ENCODE peak calls at places on chromosomes 3 and 15, in four cellular contexts. A is uterus, K is upper lobe of right lung, X is activated B cell treated with CpG ODN at 0.5 μM for 24 hours. U is an unnamed sample.

GRCh38 chr3:98962189-98962930 is 60.9 kb upstream of the DCBLD2 start:
- DNase-seq in X (no peak), A (no peak), K (no peak), U (no peak)

GRCh38 chr3:67635806-67636205 is 18.6 kb downstream of the SUCLG2 start:
- DNase-seq in K (no peak), X (no peak), A (no peak), U (no peak)

GRCh38 chr3:134369861-134370596 is 4.2 kb downstream of the AMOTL2 start:
- DNase-seq in K (peak), A (no peak), X (no peak), U (no peak)

GRCh38 chr3:48016336-48016973 is at the start of gene MAP4:
- DNase-seq in A (no peak), X (no peak), K (no peak), U (no peak)

GRCh38 chr15:41892621-41893421 is 1.0 kb downstream of the SPTBN5 start:
- DNase-seq in X (no peak), A (no peak), K (peak), U (no peak)

GRCh38 chr3:15339786-15340215 is 7.4 kb upstream of the SH3BP5 start:
- DNase-seq in X (no peak), A (no peak), K (no peak), U (no peak)

GRCh38 chr3:148158210-148158609 is 539.5 kb upstream of the AGTR1 start:
- DNase-seq in X (no peak), A (no peak), K (no peak), U (no peak)

GRCh38 chr3:11638669-11639402 is 4.9 kb downstream of the VGLL4 start:
- DNase-seq in A (no peak), X (no peak), K (no peak), U (no peak)

GRCh38 chr3:112459750-112460149 is 39.5 kb downstream of the BTLA start:
- DNase-seq in X (no peak), A (no peak), K (no peak), U (no peak)

GRCh38 chr3:52108302-52109232 is 45.7 kb downstream of the POC1A start:
- DNase-seq in X (no peak), A (peak), K (no peak), U (no peak)
- TF ChIP-seq CTCF in X (no peak), A (peak), K (peak), U (no peak)

GRCh38 chr15:95606551-95606950 is 723.9 kb upstream of the NR2F2 start:
- DNase-seq in A (no peak), K (no peak), X (no peak), U (no peak)
- TF ChIP-seq CTCF in A (no peak), K (no peak), X (no peak), U (no peak)

GRCh38 chr15:57503051-57503702 is 88.5 kb upstream of the MYZAP start:
- DNase-seq in K (no peak), X (no peak), A (no peak), U (no peak)
- TF ChIP-seq CTCF in K (peak), X (no peak), A (no peak), U (peak)

GRCh38 chr15:75844629-75845390 is 1.6 kb downstream of the UBE2Q2 start:
- DNase-seq in X (no peak), A (no peak), K (no peak), U (no peak)

GRCh38 chr15:75840659-75841058 is 2.6 kb upstream of the UBE2Q2 start:
- DNase-seq in X (no peak), A (peak), K (no peak), U (no peak)

GRCh38 chr15:75843618-75844610 is 667 bp downstream of the UBE2Q2 start:
- DNase-seq in K (peak), A (peak), X (peak), U (peak)

GRCh38 chr15:75842722-75843617 is at the start of gene UBE2Q2:
- DNase-seq in X (peak), K (peak), A (peak), U (peak)
- TF ChIP-seq CTCF in X (no peak), K (no peak), A (no peak), U (no peak)

DNA sequence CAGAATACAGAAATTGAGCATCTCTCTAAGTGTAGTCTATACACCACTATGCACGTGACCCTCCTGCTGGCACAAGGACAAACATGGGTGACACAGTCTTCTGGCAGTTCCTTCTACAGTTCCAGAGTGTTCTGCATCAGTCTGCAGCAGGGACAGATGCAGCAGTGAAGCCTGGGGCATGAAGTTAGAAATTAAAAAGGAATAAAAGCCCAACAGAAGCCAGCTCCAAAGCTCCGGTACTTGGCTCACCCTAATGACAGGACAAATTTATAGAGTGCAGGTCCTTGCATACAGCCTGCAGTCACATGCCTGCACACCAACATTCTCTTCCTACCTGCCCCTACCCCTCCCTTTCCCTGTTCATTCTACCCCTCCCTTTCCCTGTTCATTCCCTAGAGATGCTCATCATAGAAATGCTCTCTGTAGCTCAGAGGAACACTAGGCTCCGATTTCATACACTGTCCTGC is 15.0 kb downstream of the UACA start:
- DNase-seq in K (no peak), X (no peak), A (peak), U (no peak)
- TF ChIP-seq CTCF in K (no peak), X (no peak), A (no peak), U (no peak)

GRCh38 chr15:39887211-39887610 is 32.9 kb downstream of the GPR176 start:
- DNase-seq in X (no peak), K (no peak), A (no peak), U (no peak)

GRCh38 chr15:39886418-39886817 is 33.6 kb downstream of the GPR176 start:
- DNase-seq in X (no peak), A (no peak), K (no peak), U (no peak)

GRCh38 chr15:39888243-39888642 is 31.8 kb downstream of the GPR176 start:
- DNase-seq in K (no peak), X (no peak), A (no peak), U (no peak)

GRCh38 chr15:39888809-39889208 is 31.3 kb downstream of the GPR176 start:
- DNase-seq in A (no peak), X (no peak), K (no peak), U (no peak)

DNA sequence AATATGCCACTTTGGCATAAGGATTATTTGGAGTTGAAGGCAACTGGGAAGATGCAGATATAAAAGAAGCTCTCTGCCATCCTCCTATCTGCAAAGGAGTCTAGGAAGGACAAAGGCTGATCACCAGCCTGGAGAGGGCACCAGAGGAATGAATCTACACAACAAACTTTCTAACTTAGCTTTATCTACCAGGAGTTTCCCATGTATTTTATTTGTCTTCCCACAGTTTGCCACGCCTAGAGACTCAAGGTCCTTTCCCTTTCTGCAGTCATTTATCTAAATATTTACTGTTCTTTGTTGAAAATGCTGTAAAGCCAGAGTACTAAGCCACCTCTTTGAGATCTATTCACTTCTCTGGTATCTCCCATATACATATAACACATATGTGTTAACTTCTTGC is 32.2 kb downstream of the GPR176 start:
- DNase-seq in A (no peak), X (no peak), K (no peak), U (no peak)
- TF ChIP-seq CTCF in A (peak), X (no peak), K (peak), U (no peak)

DNA sequence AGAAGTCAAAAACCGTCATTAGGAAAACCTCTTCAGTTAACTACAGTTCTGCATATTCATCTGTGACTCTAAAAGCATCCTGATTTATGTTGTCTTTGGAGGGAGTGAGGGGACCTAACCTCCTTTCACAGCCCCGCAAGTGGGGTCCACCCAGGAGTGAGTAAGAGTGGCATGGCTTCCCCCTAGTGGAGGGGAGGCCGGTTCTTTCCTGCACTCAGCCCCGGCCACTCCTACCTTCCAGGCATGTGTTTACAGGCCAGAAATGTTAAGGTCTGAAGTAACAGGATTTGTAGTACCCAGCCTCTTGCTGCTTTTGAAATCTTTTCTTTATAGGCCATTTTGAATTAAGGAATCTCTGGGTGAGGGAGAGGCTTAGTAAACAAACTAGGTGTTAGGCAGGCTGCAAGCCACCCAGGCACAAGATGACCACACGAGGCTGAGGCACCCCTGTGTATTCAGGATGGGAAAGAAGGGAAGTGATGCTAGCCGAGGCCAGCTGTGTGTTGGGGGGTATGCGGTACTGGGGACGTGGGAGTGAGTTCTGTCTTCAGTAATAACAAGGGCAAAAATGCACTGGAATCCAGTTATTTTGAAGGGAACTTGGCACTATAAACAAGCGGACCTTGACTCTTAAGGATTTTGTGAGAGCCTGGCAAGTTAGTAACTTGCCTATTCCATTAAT is 50.5 kb downstream of the CTDSPL start:
- DNase-seq in K (peak), X (no peak), A (no peak), U (no peak)
- TF ChIP-seq CTCF in K (peak), X (no peak), A (no peak), U (no peak)

DNA sequence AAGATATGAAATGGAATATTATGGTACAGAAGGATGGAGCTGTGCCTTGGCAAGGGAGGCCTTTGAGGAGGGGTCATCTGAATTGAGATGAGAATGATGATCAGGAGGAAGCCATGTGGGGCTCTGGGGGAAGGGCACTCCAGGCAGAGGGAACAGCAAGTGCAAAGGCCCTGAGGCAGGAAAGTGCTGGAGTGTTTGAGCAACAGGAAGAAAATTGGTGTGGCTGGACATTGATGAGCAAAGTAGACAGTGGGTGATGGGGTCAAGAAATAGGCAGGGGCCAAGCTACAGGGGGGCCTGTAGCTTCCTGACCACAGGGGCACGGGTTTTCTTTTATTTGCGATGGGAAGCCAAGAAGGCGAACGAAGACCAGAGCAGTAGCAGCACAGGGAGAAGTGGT is 3.3 kb upstream of the GP9 start:
- DNase-seq in X (no peak), K (no peak), A (no peak), U (no peak)
- TF ChIP-seq CTCF in X (no peak), K (no peak), A (no peak), U (no peak)

GRCh38 chr3:20935791-20936190 is 749.8 kb upstream of the SGO1 start:
- DNase-seq in A (no peak), K (no peak), X (no peak), U (no peak)

GRCh38 chr3:20931834-20932233 is 745.8 kb upstream of the SGO1 start:
- DNase-seq in X (no peak), K (no peak), A (no peak), U (no peak)

GRCh38 chr3:20924646-20925395 is 738.8 kb upstream of the SGO1 start:
- DNase-seq in A (no peak), K (no peak), X (no peak), U (no peak)

GRCh38 chr3:20930034-20930433 is 744.0 kb upstream of the SGO1 start:
- DNase-seq in A (no peak), K (no peak), X (no peak), U (no peak)
- TF ChIP-seq CTCF in A (no peak), K (peak), X (no peak), U (peak)

DNA sequence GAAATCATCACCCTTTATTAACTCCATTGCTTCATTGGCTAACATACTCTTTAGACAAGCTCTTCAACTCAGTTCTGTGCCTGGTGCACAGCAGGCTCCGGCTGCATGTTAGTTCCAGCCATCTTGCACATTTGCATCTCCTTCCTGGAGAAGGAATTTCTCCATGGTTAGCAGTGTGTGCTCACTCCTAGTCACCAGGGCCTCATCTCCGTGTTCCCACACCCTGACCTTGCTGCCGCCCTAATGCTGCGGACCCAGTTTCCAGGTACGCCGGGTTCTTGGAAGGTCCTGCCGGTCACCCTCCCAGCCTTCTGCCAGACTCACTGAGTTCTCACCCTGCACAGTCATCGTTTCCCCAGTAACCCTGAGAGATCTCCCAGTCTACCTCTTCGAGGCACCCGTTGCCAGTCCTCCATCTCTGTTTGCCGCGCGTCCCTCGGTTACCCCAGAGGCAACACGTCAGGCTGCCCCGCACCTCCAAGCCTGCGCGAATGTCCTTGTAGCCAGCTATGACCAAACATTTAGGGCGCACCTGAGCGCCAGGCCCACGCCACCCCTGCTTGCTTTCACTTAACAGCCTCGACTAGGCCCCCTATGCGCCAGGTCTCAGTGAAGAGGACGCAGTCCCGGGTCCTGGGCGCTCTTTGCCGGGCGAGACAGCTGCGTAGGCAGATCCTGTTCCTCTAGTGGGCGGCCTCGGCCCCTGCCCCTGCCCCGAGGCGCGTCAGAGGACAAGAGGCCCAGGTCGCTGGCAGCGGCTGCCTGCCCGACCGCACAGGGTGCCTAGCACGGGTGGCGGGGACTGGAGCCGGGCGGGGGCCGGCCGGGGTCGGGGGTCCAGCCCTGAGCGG is 744 bp upstream of the ZNF592 start:
- DNase-seq in A (peak), X (no peak), K (peak), U (peak)
- TF ChIP-seq CTCF in A (no peak), X (no peak), K (no peak), U (peak)

U was measured in progenitor cell of endocrine pancreas.